ENCODE peak calls at places on chromosomes 16 and 17, in four cellular contexts. Q is K562, G is GM12878, R is HepG2. X is an unnamed sample.

GRCh38 chr17:78665952-78666920 is 89.0 kb upstream of the DNAH17 start:
- DNase-seq in Q (peak; percentile 93), R (peak; percentile 88), G (no peak), X (no peak)

GRCh38 chr17:50312311-50312710 is 33.6 kb upstream of the XYLT2 start:
- DNase-seq in G (no peak), Q (no peak), R (no peak), X (no peak)

GRCh38 chr17:80848449-80849102 is 143.1 kb upstream of the CHMP6 start:
- DNase-seq in G (no peak), Q (no peak), R (no peak), X (no peak)

GRCh38 chr17:50274142-50274944 is at the start of gene TMEM92:
- DNase-seq in R (no peak), G (no peak), Q (peak; percentile 77), X (peak; percentile 59)

GRCh38 chr17:56902350-56902749 is 11.5 kb downstream of the TRIM25 start:
- DNase-seq in R (no peak), G (no peak), Q (no peak), X (no peak)

GRCh38 chr17:78915872-78916632 is 9.1 kb downstream of the TIMP2 start:
- DNase-seq in Q (no peak), G (no peak), R (no peak), X (no peak)

GRCh38 chr16:11327277-11328171 is 17.7 kb upstream of the RMI2 start:
- DNase-seq in Q (no peak), G (peak; percentile 63), R (no peak), X (no peak)

GRCh38 chr16:70481929-70482536 is 27.6 kb downstream of the FCSK start:
- DNase-seq in G (no peak), Q (no peak), R (no peak), X (no peak)

GRCh38 chr16:87375426-87376135 is 8.0 kb downstream of the FBXO31 start:
- DNase-seq in Q (no peak), R (no peak), G (no peak), X (no peak)

GRCh38 chr17:2215616-2216364 is 87.8 kb downstream of the SMG6 start:
- DNase-seq in R (no peak), G (no peak), Q (no peak), X (peak; percentile 36)

GRCh38 chr17:5780476-5780875 is 196.2 kb upstream of the NLRP1 start:
- DNase-seq in Q (peak; percentile 10), R (no peak), G (no peak), X (no peak)

GRCh38 chr17:81922566-81923301 is 4.8 kb upstream of the SIRT7 start:
- DNase-seq in G (no peak), R (no peak), Q (peak; percentile 38), X (no peak)

GRCh38 chr16:56013962-56014552 is 138.9 kb upstream of the CES5A start:
- DNase-seq in R (peak; percentile 45), G (no peak), Q (peak; percentile 20), X (peak; percentile 45)

GRCh38 chr17:45123930-45124796 is 8.2 kb downstream of the PLCD3 start:
- DNase-seq in Q (peak; percentile 89), R (peak; percentile 86), G (no peak), X (no peak)

GRCh38 chr16:57054771-57055170 is 37.6 kb upstream of the CPNE2 start:
- DNase-seq in Q (no peak), R (no peak), G (no peak), X (no peak)

GRCh38 chr17:69474171-69474831 is 59.8 kb downstream of the MAP2K6 start:
- DNase-seq in Q (no peak), R (no peak), G (no peak), X (no peak)

GRCh38 chr17:72693147-72693878 is 399.2 kb downstream of the SLC39A11 start:
- DNase-seq in Q (no peak), R (no peak), G (no peak), X (no peak)

GRCh38 chr16:8919934-8920465 is 37.8 kb downstream of the LITAFD start:
- DNase-seq in Q (no peak), G (no peak), R (no peak), X (no peak)

GRCh38 chr16:70253291-70254094 is 1.8 kb upstream of the EXOSC6 start:
- DNase-seq in Q (peak; percentile 33), G (no peak), R (peak; percentile 45), X (peak; percentile 54)

GRCh38 chr17:48420823-48421222 is 9.2 kb downstream of the SKAP1 start:
- DNase-seq in Q (no peak), R (no peak), G (no peak), X (no peak)

GRCh38 chr16:69465083-69465721 is 40.8 kb downstream of the CYB5B start:
- DNase-seq in G (peak; percentile 59), R (peak; percentile 45), Q (no peak), X (no peak)

GRCh38 chr16:888901-889570 is 81.7 kb downstream of the LMF1 start:
- DNase-seq in G (no peak), Q (no peak), R (no peak), X (no peak)

GRCh38 chr16:50025544-50025931 is 513 bp downstream of the CNEP1R1 start:
- DNase-seq in R (peak; percentile 23), Q (peak; percentile 36), G (no peak), X (peak; percentile 42)

GRCh38 chr16:14331020-14331419 is 259.9 kb downstream of the MRTFB start:
- DNase-seq in G (no peak), R (no peak), Q (no peak), X (no peak)

GRCh38 chr16:51161440-51162195 is 10.5 kb upstream of the SALL1 start:
- DNase-seq in Q (no peak), R (no peak), G (no peak), X (no peak)

GRCh38 chr16:23164736-23165135 is 15.5 kb upstream of the USP31 start:
- DNase-seq in G (no peak), Q (no peak), R (no peak), X (no peak)

GRCh38 chr16:13435415-13435814 is 484.5 kb upstream of the ERCC4 start:
- DNase-seq in Q (no peak), G (no peak), R (no peak), X (no peak)

GRCh38 chr17:66724581-66725341 is 110.2 kb upstream of the CACNG5 start:
- DNase-seq in G (no peak), R (no peak), Q (no peak), X (no peak)

GRCh38 chr17:78125976-78126894 is 2.3 kb downstream of the TMC6 start:
- DNase-seq in Q (no peak), G (no peak), R (no peak), X (no peak)

GRCh38 chr17:38729886-38730525 is at the start of gene CISD3:
- DNase-seq in R (peak; percentile 81), G (no peak), Q (peak; percentile 95), X (peak; percentile 78)

GRCh38 chr17:38732376-38733314 is 2.5 kb downstream of the CISD3 start:
- DNase-seq in Q (no peak), R (no peak), G (no peak), X (no peak)

GRCh38 chr17:38729368-38729885 is 714 bp upstream of the CISD3 start:
- DNase-seq in G (no peak), Q (no peak), R (no peak), X (no peak)

GRCh38 chr17:38731526-38732294 is 1.6 kb downstream of the CISD3 start:
- DNase-seq in Q (no peak), R (no peak), G (no peak), X (no peak)

DNA sequence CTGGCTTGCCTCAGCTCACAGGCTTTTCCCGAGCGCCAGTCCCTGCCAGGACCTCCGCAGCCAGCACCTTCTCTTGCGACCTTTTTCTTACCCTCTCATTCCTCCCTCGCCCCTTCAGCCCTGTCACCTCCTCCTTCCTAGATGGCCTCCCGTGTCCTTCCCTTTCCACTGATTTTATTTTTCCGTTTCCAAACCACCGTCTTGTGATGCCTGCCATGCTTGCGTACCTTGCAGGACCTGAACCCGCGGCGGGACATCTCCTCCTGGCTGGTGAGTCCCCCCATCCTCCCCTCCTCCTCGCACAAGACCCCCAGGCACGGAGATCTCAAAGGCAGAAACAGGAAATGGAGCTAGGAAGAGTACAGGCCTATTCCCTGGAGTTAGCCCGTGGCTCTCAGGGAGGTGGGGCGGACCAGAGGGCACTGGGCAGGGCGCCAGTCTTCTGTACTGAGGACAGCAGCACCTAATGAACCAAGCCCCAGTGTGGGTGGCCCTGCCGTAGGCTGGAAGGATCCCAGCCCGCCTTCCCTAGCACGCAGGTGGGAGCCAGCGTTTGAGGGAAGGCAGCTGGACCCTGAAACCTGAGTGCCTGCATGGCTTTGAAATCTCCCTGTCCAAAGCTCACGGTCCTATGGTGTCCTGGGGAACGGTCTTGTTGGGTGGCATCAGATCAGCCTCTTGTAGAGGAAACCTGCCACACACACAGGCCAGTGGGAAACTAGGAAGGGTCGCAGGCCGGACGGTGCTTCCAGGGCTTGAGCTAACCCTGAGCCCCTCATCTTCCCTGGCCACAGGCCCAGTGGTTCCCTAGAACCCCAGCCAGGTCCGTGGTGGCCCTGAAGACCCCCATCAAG is 612 bp downstream of the CISD3 start:
- DNase-seq in G (no peak), Q (no peak), R (peak; percentile 90), X (no peak)
- TF ChIP-seq TARDBP in G (no peak), Q (no peak), R (peak; percentile 96), X (no peak)

DNA sequence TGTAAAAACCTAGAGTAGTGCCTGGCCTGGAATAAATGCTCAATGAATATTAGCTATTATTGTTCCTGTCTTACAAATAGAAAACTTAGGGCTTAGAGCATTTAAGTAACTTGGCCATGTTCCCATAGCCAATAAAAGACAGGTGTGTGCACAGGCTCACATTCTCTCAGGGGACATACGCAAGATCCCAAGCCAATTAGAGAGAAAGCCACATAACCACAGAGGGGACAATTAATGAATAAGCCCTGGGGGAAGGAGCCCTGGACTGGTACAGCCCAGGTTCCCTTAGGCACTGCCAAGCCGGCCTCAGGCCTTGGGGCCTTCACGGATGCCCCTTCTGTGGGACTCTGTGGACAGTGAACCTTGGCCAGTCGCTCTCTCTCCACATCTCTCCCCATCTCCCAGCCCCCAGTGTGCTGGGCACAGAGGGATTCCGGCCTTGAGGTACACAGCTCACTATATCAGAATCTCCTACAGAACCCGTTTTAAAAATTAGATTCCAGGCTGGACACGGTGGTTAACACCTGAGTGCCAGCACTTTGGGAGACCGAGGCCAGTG is 27.3 kb upstream of the ABCC12 start:
- DNase-seq in G (peak; percentile 61), Q (no peak), R (no peak), X (no peak)
- TF ChIP-seq TARDBP in G (no peak), Q (no peak), R (no peak), X (no peak)

GRCh38 chr16:85090873-85091521 is 21.3 kb downstream of the CIBAR2 start:
- DNase-seq in R (no peak), Q (no peak), G (no peak), X (no peak)

GRCh38 chr16:85088570-85089214 is 23.6 kb downstream of the CIBAR2 start:
- DNase-seq in Q (no peak), G (no peak), R (no peak), X (no peak)

GRCh38 chr16:85091522-85091910 is 20.8 kb downstream of the CIBAR2 start:
- DNase-seq in G (no peak), Q (no peak), R (no peak), X (no peak)

GRCh38 chr16:85089485-85089884 is 22.8 kb downstream of the CIBAR2 start:
- DNase-seq in G (no peak), R (no peak), Q (no peak), X (no peak)

DNA sequence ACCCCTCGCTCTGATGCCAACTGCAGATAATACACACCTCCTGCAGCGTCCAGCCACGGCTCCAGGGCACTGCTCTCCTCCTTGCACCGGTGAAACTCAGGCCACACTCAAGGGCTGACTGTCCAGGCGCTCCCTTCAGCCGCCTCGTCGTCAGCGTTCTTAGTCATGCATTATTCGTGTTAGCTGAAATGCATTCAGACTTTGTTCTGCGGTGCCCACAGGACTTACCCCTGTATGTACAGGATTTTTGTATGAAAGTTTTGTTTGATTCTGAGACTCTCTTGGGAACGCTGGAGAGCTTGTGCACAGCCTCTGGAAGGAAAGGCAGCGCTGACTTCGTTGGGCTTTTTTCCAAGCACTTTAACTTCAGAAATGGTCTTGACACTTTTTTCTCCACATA is 22.1 kb downstream of the CIBAR2 start:
- DNase-seq in R (no peak), Q (no peak), G (no peak), X (no peak)
- TF ChIP-seq TARDBP in R (no peak), Q (no peak), G (no peak), X (no peak)

GRCh38 chr17:41894791-41895331 is 23.9 kb downstream of the ACLY start:
- DNase-seq in G (no peak), Q (no peak), R (no peak), X (no peak)
- TF ChIP-seq TARDBP in G (no peak), Q (no peak), R (no peak), X (no peak)

X was measured in HEK293T.